ENCODE peak calls at places on chromosomes 1 and 21, in eight cellular contexts. R is spleen; B is CD8-positive, alpha-beta memory T cell; F is lower lobe of right lung; N is A549; I is NT2/D1; P is uterus; L is heart right ventricle. M is an unnamed sample. For H3K4me1, the result is how much of the 10 kb centered on the place peaks cover.

GRCh38 chr1:42529724-42530161 is 66.7 kb downstream of the CCDC30 start:
- DNase-seq in R (no peak), B (no peak), F (no peak), N (peak), I (no peak), P (no peak), L (no peak), M (no peak)

GRCh38 chr1:155012052-155012546 is 9.5 kb downstream of the ZBTB7B start:
- DNase-seq in R (peak), B (no peak), F (peak), N (peak), I (peak), P (peak), L (peak), M (peak)

GRCh38 chr1:51346086-51346942 is 16.0 kb upstream of the TTC39A start:
- DNase-seq in R (no peak), B (no peak), F (no peak), N (no peak), I (no peak), P (no peak), L (no peak), M (no peak)

GRCh38 chr1:10730985-10731384 is 65.5 kb downstream of the CASZ1 start:
- DNase-seq in R (no peak), B (no peak), F (no peak), N (peak), I (no peak), P (no peak), L (no peak), M (no peak)

GRCh38 chr21:16117851-16118592 is 388.2 kb downstream of the USP25 start:
- DNase-seq in R (no peak), B (no peak), F (no peak), N (peak), I (no peak), P (no peak), L (no peak), M (no peak)

GRCh38 chr1:22143065-22143514 is at the start of gene WNT4:
- DNase-seq in R (no peak), B (peak), F (peak), N (no peak), I (no peak), P (peak), L (peak), M (no peak)

GRCh38 chr1:93056214-93056613 is 22.9 kb upstream of the MTF2 start:
- DNase-seq in R (no peak), B (no peak), F (no peak), N (no peak), I (no peak), P (no peak), L (no peak), M (no peak)

GRCh38 chr1:11068556-11069232 is 8.9 kb upstream of the SRM start:
- DNase-seq in R (peak), B (no peak), F (peak), N (no peak), I (no peak), P (no peak), L (no peak), M (no peak)

GRCh38 chr1:202279806-202280205 is 61.9 kb downstream of the UBE2T start:
- DNase-seq in R (no peak), B (no peak), F (no peak), N (no peak), I (no peak), P (no peak), L (no peak), M (no peak)

GRCh38 chr1:41479000-41479807 is 5.3 kb downstream of the EDN2 start:
- DNase-seq in R (peak), B (no peak), F (peak), N (no peak), I (no peak), P (peak), L (peak), M (no peak)

GRCh38 chr1:58854576-58854975 is 70.7 kb upstream of the JUN start:
- DNase-seq in R (no peak), B (no peak), F (no peak), N (no peak), I (no peak), P (no peak), L (no peak), M (no peak)

GRCh38 chr1:91152331-91152730 is 130.5 kb upstream of the ZNF644 start:
- DNase-seq in R (no peak), B (no peak), F (no peak), N (no peak), I (no peak), P (no peak), L (no peak), M (no peak)

GRCh38 chr1:173914366-173914871 is 2.7 kb downstream of the SERPINC1 start:
- DNase-seq in R (no peak), B (no peak), F (no peak), N (peak), I (peak), P (no peak), L (no peak), M (no peak)

GRCh38 chr1:159669338-159669737 is 45.1 kb downstream of the CRP start:
- DNase-seq in R (no peak), B (no peak), F (no peak), N (no peak), I (no peak), P (no peak), L (no peak), M (no peak)

GRCh38 chr1:4734791-4735190 is 80.4 kb downstream of the AJAP1 start:
- DNase-seq in R (no peak), B (no peak), F (no peak), N (no peak), I (no peak), P (no peak), L (no peak), M (no peak)

GRCh38 chr1:229410370-229410691 is 23.6 kb downstream of the ACTA1 start:
- DNase-seq in R (no peak), B (no peak), F (no peak), N (no peak), I (no peak), P (no peak), L (no peak), M (no peak)

GRCh38 chr1:223515416-223515815 is 122.2 kb downstream of the CCDC185 start:
- DNase-seq in R (no peak), B (peak), F (no peak), N (no peak), I (no peak), P (no peak), L (no peak), M (no peak)

GRCh38 chr1:85174492-85174891 is 26.3 kb downstream of the SYDE2 start:
- DNase-seq in R (no peak), B (no peak), F (no peak), N (no peak), I (no peak), P (no peak), L (no peak), M (no peak)

GRCh38 chr21:28068455-28069358 is 924.0 kb downstream of the LTN1 start:
- DNase-seq in R (no peak), B (no peak), F (no peak), N (peak), I (no peak), P (no peak), L (no peak), M (peak)

GRCh38 chr1:204127597-204128242 is 24.1 kb downstream of the ETNK2 start:
- DNase-seq in R (no peak), B (no peak), F (peak), N (peak), I (peak), P (peak), L (peak), M (peak)

GRCh38 chr1:153534933-153535663 is 693 bp downstream of the S100A6 start:
- DNase-seq in R (peak), B (peak), F (peak), N (peak), I (no peak), P (peak), L (no peak), M (peak)

GRCh38 chr21:38622827-38623209 is 124.5 kb upstream of the ERG start:
- DNase-seq in R (no peak), B (no peak), F (no peak), N (no peak), I (no peak), P (no peak), L (no peak), M (no peak)

GRCh38 chr1:91098299-91098901 is 76.6 kb upstream of the ZNF644 start:
- DNase-seq in R (no peak), B (no peak), F (no peak), N (no peak), I (no peak), P (no peak), L (no peak), M (no peak)

GRCh38 chr21:39065912-39066311 is 117.3 kb downstream of the PSMG1 start:
- DNase-seq in R (no peak), B (no peak), F (no peak), N (no peak), I (no peak), P (no peak), L (no peak), M (no peak)

GRCh38 chr1:14676400-14676799 is 77.9 kb downstream of the KAZN start:
- DNase-seq in R (no peak), B (no peak), F (no peak), N (no peak), I (no peak), P (no peak), L (no peak), M (no peak)

GRCh38 chr1:232868793-232869491 is 63.7 kb downstream of the MAP10 start:
- DNase-seq in R (no peak), B (no peak), F (no peak), N (peak), I (no peak), P (no peak), L (no peak), M (no peak)

GRCh38 chr1:7104053-7104738 is 318.9 kb downstream of the CAMTA1 start:
- DNase-seq in R (no peak), B (no peak), F (no peak), N (no peak), I (no peak), P (no peak), L (no peak), M (no peak)

GRCh38 chr1:85363526-85363925 is 87.1 kb upstream of the BCL10 start:
- DNase-seq in R (no peak), B (no peak), F (no peak), N (no peak), I (no peak), P (no peak), L (no peak), M (no peak)

GRCh38 chr1:19478241-19478780 is 7.0 kb downstream of the CAPZB start:
- DNase-seq in R (no peak), B (no peak), F (no peak), N (no peak), I (no peak), P (no peak), L (no peak), M (no peak)

GRCh38 chr1:19481826-19482398 is 3.4 kb downstream of the CAPZB start:
- DNase-seq in R (no peak), B (no peak), F (no peak), N (no peak), I (no peak), P (no peak), L (no peak), M (no peak)

GRCh38 chr1:19477284-19478240 is 7.8 kb downstream of the CAPZB start:
- DNase-seq in R (peak), B (peak), F (peak), N (no peak), I (no peak), P (no peak), L (no peak), M (no peak)

GRCh38 chr1:19479351-19480120 is 5.8 kb downstream of the CAPZB start:
- DNase-seq in R (no peak), B (no peak), F (no peak), N (no peak), I (no peak), P (no peak), L (no peak), M (no peak)

DNA sequence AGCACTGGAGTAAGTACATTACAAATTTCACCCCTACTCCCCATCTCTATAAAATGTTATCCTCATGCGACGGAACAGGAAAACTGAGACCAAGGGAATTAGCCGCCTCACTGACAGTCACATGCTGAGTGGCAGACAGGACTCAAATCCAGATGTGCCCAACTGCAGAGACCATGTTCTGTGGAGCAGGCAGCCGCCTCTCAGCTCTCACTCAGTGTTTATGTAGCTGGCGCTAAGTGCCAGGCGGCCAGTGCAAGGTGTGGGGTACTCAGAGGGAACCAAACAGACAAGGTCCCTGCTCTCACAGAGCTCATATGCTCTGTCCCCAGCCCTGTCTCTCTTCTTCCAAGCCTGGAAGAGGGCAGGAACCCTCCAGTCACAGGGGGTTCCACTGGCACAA is 5.1 kb downstream of the CAPZB start:
- DNase-seq in R (no peak), B (no peak), F (no peak), N (no peak), I (no peak), P (no peak), L (no peak), M (no peak)
- H3K4me1 ChIP-seq in R (half or more), B (half or more), F (half or more), N (under half), I (under half), P (half or more), L (half or more), M (half or more)

DNA sequence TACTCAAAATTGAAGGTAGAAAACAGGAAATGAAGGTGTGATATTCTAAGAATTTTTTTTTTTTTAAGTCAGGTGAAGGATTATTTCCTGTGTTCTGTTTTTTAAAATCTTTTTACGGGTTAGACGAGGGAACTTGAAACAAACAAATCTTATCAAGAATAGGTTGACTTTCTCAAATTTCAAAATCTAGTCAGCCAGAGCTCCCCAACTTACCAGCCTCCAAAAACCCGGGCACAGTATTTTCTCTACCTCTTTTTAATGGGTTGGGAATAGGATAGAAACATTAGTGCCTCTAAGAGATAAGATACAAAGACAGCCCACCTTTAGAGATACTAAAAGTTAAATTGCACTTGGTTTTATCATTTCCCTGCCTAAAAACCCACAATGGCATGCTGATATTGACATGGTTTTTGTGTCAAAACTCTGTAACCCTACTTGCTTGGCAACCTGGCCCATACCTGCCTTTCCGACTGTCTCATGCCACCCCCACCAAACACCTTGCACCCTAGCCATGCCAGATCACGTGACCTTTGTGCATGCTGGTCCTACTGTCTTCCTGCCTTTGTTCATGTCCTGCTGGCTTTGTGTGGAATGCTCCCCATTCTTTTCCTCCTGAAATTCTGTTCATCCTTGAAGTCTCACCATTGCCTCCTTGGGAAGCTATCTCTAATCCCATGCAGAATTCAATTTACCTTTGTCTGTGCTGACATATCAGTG is 4.2 kb downstream of the RCAN3 start:
- DNase-seq in R (no peak), B (no peak), F (no peak), N (no peak), I (no peak), P (no peak), L (no peak), M (no peak)
- H3K4me1 ChIP-seq in R (under half), B (half or more), F (under half), N (under half), I (under half), P (under half), L (under half), M (under half)

DNA sequence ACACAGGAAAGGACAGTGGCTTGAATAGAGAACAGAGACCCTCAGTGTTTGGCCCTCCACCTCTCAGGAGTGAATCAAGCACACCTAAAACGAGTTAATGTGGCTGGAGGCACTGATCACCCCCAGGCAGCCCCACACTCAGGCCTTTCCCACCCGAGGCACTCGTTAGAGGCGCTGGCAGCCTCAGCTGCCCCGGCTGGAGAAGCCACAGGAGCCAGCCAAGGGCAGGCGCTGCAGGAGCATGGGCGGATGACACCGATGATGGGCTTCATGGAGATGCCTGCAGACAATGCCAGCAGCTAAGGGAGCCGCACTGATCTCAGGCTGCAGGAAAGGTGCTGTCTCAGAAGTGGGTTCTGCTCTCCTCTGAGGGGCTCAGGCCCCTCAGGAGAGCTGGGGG is 24.1 kb upstream of the ABCG1 start:
- DNase-seq in R (no peak), B (no peak), F (no peak), N (no peak), I (no peak), P (no peak), L (no peak), M (no peak)
- H3K4me1 ChIP-seq in R (under half), B (half or more), F (under half), N (under half), I (under half), P (under half), L (under half), M (under half)

GRCh38 chr1:214022810-214023425 is 35.1 kb downstream of the PROX1 start:
- DNase-seq in R (no peak), B (no peak), F (no peak), N (no peak), I (no peak), P (no peak), L (no peak), M (no peak)

GRCh38 chr1:214018605-214019268 is 31.0 kb downstream of the PROX1 start:
- DNase-seq in R (no peak), B (no peak), F (no peak), N (no peak), I (no peak), P (no peak), L (no peak), M (no peak)

GRCh38 chr1:214022229-214022791 is 34.5 kb downstream of the PROX1 start:
- DNase-seq in R (no peak), B (no peak), F (no peak), N (no peak), I (no peak), P (no peak), L (no peak), M (no peak)

GRCh38 chr1:214019499-214019898 is 31.7 kb downstream of the PROX1 start:
- DNase-seq in R (no peak), B (no peak), F (no peak), N (no peak), I (no peak), P (no peak), L (no peak), M (no peak)

GRCh38 chr1:214021321-214021720 is 33.5 kb downstream of the PROX1 start:
- DNase-seq in R (no peak), B (no peak), F (no peak), N (no peak), I (no peak), P (no peak), L (no peak), M (no peak)
- H3K4me1 ChIP-seq in R (under half), B (under half), F (under half), N (under half), I (under half), P (under half), L (under half), M (under half)

DNA sequence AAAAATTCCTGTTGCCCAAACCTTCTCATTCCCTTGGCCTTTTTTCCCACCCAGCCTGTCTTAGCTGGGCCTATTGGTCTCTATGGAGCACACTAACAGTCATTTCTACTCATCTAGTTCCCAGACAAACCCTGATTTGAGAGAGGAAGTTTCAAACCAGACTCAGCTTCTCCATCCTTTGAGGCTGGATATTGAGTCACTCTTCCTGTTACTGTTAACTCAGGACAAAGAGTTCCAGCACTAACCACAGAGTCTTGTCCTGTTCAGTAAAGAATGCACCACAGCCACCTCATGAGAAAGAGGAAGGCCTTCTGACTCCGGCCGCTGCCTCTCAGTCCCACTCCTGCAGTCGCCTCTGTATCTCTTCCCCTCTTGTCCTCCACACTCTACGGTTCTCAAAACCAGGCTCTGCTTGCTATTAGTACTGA is 137.8 kb downstream of the PTPRC start:
- DNase-seq in R (peak), B (no peak), F (peak), N (no peak), I (no peak), P (no peak), L (peak), M (peak)
- H3K4me1 ChIP-seq in R (under half), B (under half), F (under half), N (under half), I (under half), P (under half), L (under half), M (under half)

DNA sequence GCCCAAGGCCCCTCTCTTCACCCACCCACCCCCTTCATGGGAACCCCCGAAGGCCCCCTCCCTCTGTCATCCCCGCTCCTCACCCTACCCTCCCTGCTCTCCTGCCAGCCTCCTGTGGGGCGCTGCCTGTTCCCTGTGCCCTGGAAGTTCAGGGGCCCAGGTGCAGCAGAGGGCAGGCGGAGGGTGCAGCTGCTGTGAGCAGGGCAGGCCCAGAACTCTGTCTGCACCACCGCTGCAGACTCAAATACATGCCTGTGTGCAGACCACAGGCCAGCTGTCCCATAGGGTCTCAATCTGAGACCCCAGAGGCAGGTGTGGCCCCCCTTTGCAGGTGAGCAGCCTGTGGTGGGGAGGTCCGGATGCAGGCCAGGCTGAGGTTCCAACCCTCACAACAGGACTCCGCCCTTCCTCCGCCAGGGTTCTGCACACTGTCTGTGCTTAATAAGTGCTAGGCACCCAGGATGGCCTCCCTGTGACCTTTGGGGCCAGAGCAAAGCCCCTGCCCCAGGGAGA is 62.5 kb downstream of the WNT9A start:
- DNase-seq in R (peak), B (no peak), F (peak), N (no peak), I (no peak), P (peak), L (no peak), M (no peak)
- H3K4me1 ChIP-seq in R (under half), B (under half), F (under half), N (under half), I (under half), P (under half), L (under half), M (under half)

DNA sequence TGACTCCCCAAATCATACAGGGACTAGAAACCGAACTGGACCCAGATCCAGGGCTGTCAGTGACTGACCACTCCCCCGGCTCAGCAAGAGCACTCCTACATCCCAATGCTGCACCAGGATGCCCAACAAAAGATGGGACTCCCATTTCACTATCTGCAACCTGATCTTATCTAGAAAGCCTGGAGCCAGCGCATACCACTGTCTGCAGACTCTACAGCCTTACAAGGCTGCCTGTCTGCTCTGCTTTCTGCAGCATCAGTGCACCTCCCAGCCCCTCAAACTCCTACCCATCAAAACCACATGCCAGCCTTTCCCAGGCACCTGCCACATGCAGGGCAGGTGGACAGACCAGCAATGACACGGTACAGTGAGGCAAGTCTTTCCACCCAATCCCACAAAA is 52.2 kb downstream of the SSBP3 start:
- DNase-seq in R (no peak), B (no peak), F (no peak), N (no peak), I (no peak), P (no peak), L (no peak), M (no peak)
- H3K4me1 ChIP-seq in R (half or more), B (under half), F (under half), N (under half), I (half or more), P (under half), L (half or more), M (half or more)